ENCODE peak calls at places on chromosome 11, in five cellular contexts. C, W, S, I and J are unnamed samples.

GRCh38 chr11:121249039-121249663 is 43.4 kb upstream of the SC5D start:
- DNase-seq in C (peak), W (peak), S (peak), I (peak), J (peak)

GRCh38 chr11:78241475-78241874 is 52.8 kb downstream of the USP35 start:
- DNase-seq in C (no peak), W (no peak), S (no peak), I (no peak), J (no peak)

GRCh38 chr11:3357994-3358676 is 20.8 kb downstream of the ZNF195 start:
- DNase-seq in C (no peak), W (no peak), S (no peak), I (no peak), J (no peak)

GRCh38 chr11:65356394-65356972 is 1.9 kb downstream of the TIGD3 start:
- DNase-seq in C (no peak), W (no peak), S (no peak), I (no peak), J (no peak)

GRCh38 chr11:26761382-26761781 is 39.5 kb upstream of the SLC5A12 start:
- DNase-seq in C (no peak), W (peak), S (no peak), I (no peak), J (no peak)

GRCh38 chr11:61793084-61793828 is 545 bp downstream of the FEN1 start:
- DNase-seq in C (no peak), W (peak), S (peak), I (peak), J (no peak)

GRCh38 chr11:1829039-1829820 is 5.6 kb upstream of the SYT8 start:
- DNase-seq in C (peak), W (peak), S (no peak), I (peak), J (no peak)

GRCh38 chr11:122069946-122070345 is 46.1 kb downstream of the BLID start:
- DNase-seq in C (peak), W (peak), S (peak), I (peak), J (no peak)

GRCh38 chr11:1034001-1034400 is 2.5 kb downstream of the MUC6 start:
- DNase-seq in C (no peak), W (no peak), S (no peak), I (no peak), J (no peak)

GRCh38 chr11:69299572-69299971 is 5.6 kb downstream of the MYEOV start:
- DNase-seq in C (no peak), W (no peak), S (no peak), I (no peak), J (no peak)
- H3K4me3 ChIP-seq in C (no peak), W (no peak), S (no peak), I (no peak), J (no peak)

GRCh38 chr11:76863196-76863777 is 2.6 kb downstream of the ACER3 start:
- DNase-seq in C (no peak), W (no peak), S (no peak), I (no peak), J (no peak)
- H3K4me2 ChIP-seq in C (no peak), W (no peak), S (no peak), I (peak), J (no peak)

GRCh38 chr11:75563978-75564552 is 2.0 kb downstream of the SERPINH1 start:
- DNase-seq in C (peak), W (peak), S (peak), I (no peak), J (no peak)
- H3K4me3 ChIP-seq in C (peak), W (peak), S (peak), I (peak), J (no peak)

GRCh38 chr11:105862736-105863367 is 159.2 kb downstream of the MSANTD4 start:
- DNase-seq in C (peak), W (peak), S (peak), I (peak), J (peak)
- H3K4me2 ChIP-seq in C (no peak), W (no peak), S (no peak), I (no peak), J (no peak)

GRCh38 chr11:57640068-57640800 is 9.5 kb downstream of the YPEL4 start:
- DNase-seq in C (no peak), W (no peak), S (no peak), I (no peak), J (no peak)
- H3K4me3 ChIP-seq in C (peak), W (peak), S (peak), I (peak), J (no peak)

GRCh38 chr11:46293616-46294015 is 16.2 kb downstream of the CREB3L1 start:
- DNase-seq in C (peak), W (peak), S (no peak), I (peak), J (no peak)
- H3K4me2 ChIP-seq in C (peak), W (peak), S (no peak), I (no peak), J (no peak)